ENCODE peak calls at places on chromosomes 11 and 22, in eight cellular contexts. One of them, this sample, is unnamed.

GRCh38 chr11:65817312-65817814 is 16.4 kb upstream of the SNX32 start:
- DNase-seq in AG04450: no peak
- DNase-seq in Kasumi-1: no peak
- DNase-seq in lower leg skin: no peak
- DNase-seq in stimulated activated CD4-positive, alpha-beta T cell treated with anti-CD3 and anti-CD28 coated beads, TNF-alpha, amount 100 ng/mL, for 24 hours: no peak
- DNase-seq in HL-60: no peak
- DNase-seq in stomach: no peak
- DNase-seq in fibroblast of gingiva: no peak
- DNase-seq in this sample: no peak

GRCh38 chr22:37488337-37489135 is 2.4 kb upstream of the MFNG start:
- DNase-seq in AG04450: no peak
- DNase-seq in Kasumi-1: no peak
- DNase-seq in lower leg skin: no peak
- DNase-seq in stimulated activated CD4-positive, alpha-beta T cell treated with anti-CD3 and anti-CD28 coated beads, TNF-alpha, amount 100 ng/mL, for 24 hours: no peak
- DNase-seq in HL-60: no peak
- DNase-seq in stomach: no peak
- DNase-seq in fibroblast of gingiva: no peak
- DNase-seq in this sample: no peak

GRCh38 chr11:69472766-69473519 is 8.5 kb upstream of the LINC01488 start:
- DNase-seq in AG04450: no peak
- DNase-seq in Kasumi-1: no peak
- DNase-seq in lower leg skin: no peak
- DNase-seq in stimulated activated CD4-positive, alpha-beta T cell treated with anti-CD3 and anti-CD28 coated beads, TNF-alpha, amount 100 ng/mL, for 24 hours: no peak
- DNase-seq in HL-60: no peak
- DNase-seq in stomach: no peak
- DNase-seq in fibroblast of gingiva: no peak
- DNase-seq in this sample: no peak

GRCh38 chr11:82046778-82047177 is 686.9 kb downstream of the FAM181B start:
- DNase-seq in AG04450: no peak
- DNase-seq in Kasumi-1: no peak
- DNase-seq in lower leg skin: no peak
- DNase-seq in stimulated activated CD4-positive, alpha-beta T cell treated with anti-CD3 and anti-CD28 coated beads, TNF-alpha, amount 100 ng/mL, for 24 hours: no peak
- DNase-seq in HL-60: no peak
- DNase-seq in stomach: no peak
- DNase-seq in fibroblast of gingiva: peak
- DNase-seq in this sample: no peak

GRCh38 chr11:119594639-119595249 is 134.3 kb downstream of the NECTIN1 start:
- DNase-seq in AG04450: peak
- DNase-seq in Kasumi-1: no peak
- DNase-seq in lower leg skin: no peak
- DNase-seq in stimulated activated CD4-positive, alpha-beta T cell treated with anti-CD3 and anti-CD28 coated beads, TNF-alpha, amount 100 ng/mL, for 24 hours: no peak
- DNase-seq in HL-60: no peak
- DNase-seq in stomach: no peak
- DNase-seq in fibroblast of gingiva: peak
- DNase-seq in this sample: peak

GRCh38 chr22:25357056-25357455 is 137.6 kb downstream of the CRYBB2 start:
- DNase-seq in AG04450: no peak
- DNase-seq in Kasumi-1: no peak
- DNase-seq in lower leg skin: no peak
- DNase-seq in stimulated activated CD4-positive, alpha-beta T cell treated with anti-CD3 and anti-CD28 coated beads, TNF-alpha, amount 100 ng/mL, for 24 hours: no peak
- DNase-seq in HL-60: no peak
- DNase-seq in stomach: no peak
- DNase-seq in fibroblast of gingiva: no peak
- DNase-seq in this sample: no peak

GRCh38 chr22:47634342-47634741 is 871.9 kb downstream of the TBC1D22A start:
- DNase-seq in AG04450: no peak
- DNase-seq in Kasumi-1: no peak
- DNase-seq in lower leg skin: no peak
- DNase-seq in stimulated activated CD4-positive, alpha-beta T cell treated with anti-CD3 and anti-CD28 coated beads, TNF-alpha, amount 100 ng/mL, for 24 hours: no peak
- DNase-seq in HL-60: no peak
- DNase-seq in stomach: no peak
- DNase-seq in fibroblast of gingiva: no peak
- DNase-seq in this sample: no peak

GRCh38 chr11:129592191-129592590 is 216.5 kb downstream of the BARX2 start:
- DNase-seq in AG04450: no peak
- DNase-seq in Kasumi-1: no peak
- DNase-seq in lower leg skin: no peak
- DNase-seq in stimulated activated CD4-positive, alpha-beta T cell treated with anti-CD3 and anti-CD28 coated beads, TNF-alpha, amount 100 ng/mL, for 24 hours: no peak
- DNase-seq in HL-60: no peak
- DNase-seq in stomach: no peak
- DNase-seq in fibroblast of gingiva: no peak
- DNase-seq in this sample: no peak

GRCh38 chr22:40281717-40282116 is 64.6 kb upstream of the ADSL start:
- DNase-seq in AG04450: no peak
- DNase-seq in Kasumi-1: no peak
- DNase-seq in lower leg skin: peak
- DNase-seq in stimulated activated CD4-positive, alpha-beta T cell treated with anti-CD3 and anti-CD28 coated beads, TNF-alpha, amount 100 ng/mL, for 24 hours: no peak
- DNase-seq in HL-60: no peak
- DNase-seq in stomach: no peak
- DNase-seq in fibroblast of gingiva: no peak
- DNase-seq in this sample: no peak